ENCODE peak calls at places on chromosomes 4 and X, in four cellular contexts. A is GM13977, E is ecto neural progenitor cell, W is Kasumi-1. L is an unnamed sample.

GRCh38 chrX:18146954-18147353 is 73.7 kb downstream of the BEND2 start:
- DNase-seq in E (no peak), W (peak; percentile 4), A (no peak), L (no peak)

GRCh38 chr4:81604683-81605082 is 133.0 kb upstream of the RASGEF1B start:
- DNase-seq in A (no peak), W (no peak), E (no peak), L (no peak)

GRCh38 chrX:108299101-108299591 is 139.1 kb downstream of the COL4A6 start:
- DNase-seq in A (no peak), E (no peak), W (no peak), L (no peak)

GRCh38 chr4:80171251-80171650 is 26.1 kb upstream of the PRDM8 start:
- DNase-seq in A (no peak), W (no peak), E (no peak), L (no peak)

GRCh38 chr4:156230151-156230550 is 276.5 kb upstream of the CTSO start:
- DNase-seq in W (no peak), A (no peak), E (no peak), L (no peak)

GRCh38 chrX:53281321-53281822 is at the start of gene IQSEC2:
- DNase-seq in A (no peak), W (peak; percentile 49), E (peak; percentile 65), L (no peak)

GRCh38 chr4:89904524-89904923 is 9.9 kb downstream of the MMRN1 start:
- DNase-seq in E (no peak), A (no peak), W (no peak), L (no peak)

GRCh38 chr4:88458091-88458740 is 1.3 kb downstream of the HERC5 start:
- DNase-seq in A (no peak), W (peak; percentile 50), E (no peak), L (no peak)

GRCh38 chr4:187042251-187042650 is 318.6 kb upstream of the FAT1 start:
- DNase-seq in E (no peak), W (no peak), A (no peak), L (no peak)

GRCh38 chr4:82790060-82790660 is 8.4 kb downstream of the SCD5 start:
- DNase-seq in W (no peak), A (no peak), E (peak; percentile 36), L (no peak)

L was measured in central memory CD4-positive, alpha-beta T cell.